ENCODE peak calls at places on chromosome 12, in five cellular contexts. Z is cardiac muscle cell, E is ovary, Q is mucosa of descending colon, V is fibroblast of pulmonary artery. O is an unnamed sample.

GRCh38 chr12:116933101-116933500 is 22.4 kb downstream of the FBXW8 start:
- DNase-seq in Z (no peak), E (no peak), Q (no peak), V (no peak), O (no peak)

GRCh38 chr12:12823308-12823707 is 10.2 kb downstream of the DDX47 start:
- DNase-seq in Z (no peak), E (no peak), Q (no peak), V (peak), O (no peak)

GRCh38 chr12:25854991-25855390 is 103.5 kb upstream of the RASSF8 start:
- DNase-seq in Z (no peak), E (no peak), Q (no peak), V (no peak), O (no peak)

GRCh38 chr12:97639702-97640101 is 177.1 kb downstream of the RMST start:
- DNase-seq in Z (no peak), E (no peak), Q (no peak), V (no peak), O (no peak)

GRCh38 chr12:45235087-45236025 is 19.5 kb downstream of the ANO6 start:
- DNase-seq in Z (no peak), E (no peak), Q (no peak), V (peak), O (peak)

GRCh38 chr12:102917026-102917787 is at the start of gene PAH:
- DNase-seq in Z (peak), E (no peak), Q (peak), V (no peak), O (peak)

GRCh38 chr12:108618079-108618952 is 15.4 kb downstream of the SELPLG start:
- DNase-seq in Z (peak), E (peak), Q (peak), V (peak), O (peak)

GRCh38 chr12:110337912-110338710 is 57.1 kb downstream of the ATP2A2 start:
- DNase-seq in Z (no peak), E (no peak), Q (no peak), V (no peak), O (no peak)

GRCh38 chr12:24679135-24679534 is 269.8 kb downstream of the BCAT1 start:
- DNase-seq in Z (no peak), E (no peak), Q (no peak), V (peak), O (no peak)

GRCh38 chr12:80877706-80878384 is 59.9 kb downstream of the LIN7A start:
- DNase-seq in Z (peak), E (no peak), Q (no peak), V (no peak), O (no peak)

GRCh38 chr12:61654698-61655097 is 605.5 kb upstream of the USP15 start:
- DNase-seq in Z (no peak), E (no peak), Q (no peak), V (no peak), O (no peak)

GRCh38 chr12:132475304-132476037 is 14.5 kb upstream of the FBRSL1 start:
- DNase-seq in Z (no peak), E (no peak), Q (peak), V (no peak), O (no peak)

GRCh38 chr12:13196302-13196921 is at the start of gene EMP1:
- DNase-seq in Z (no peak), E (peak), Q (peak), V (peak), O (peak)

GRCh38 chr12:102879144-102879763 is 37.8 kb downstream of the PAH start:
- DNase-seq in Z (peak), E (no peak), Q (peak), V (peak), O (no peak)

GRCh38 chr12:69442894-69443293 is 27.3 kb upstream of the FRS2 start:
- DNase-seq in Z (no peak), E (no peak), Q (no peak), V (peak), O (no peak)

GRCh38 chr12:5904969-5905368 is 40.1 kb downstream of the ANO2 start:
- DNase-seq in Z (no peak), E (no peak), Q (no peak), V (no peak), O (peak)

GRCh38 chr12:99522456-99522855 is 125.1 kb upstream of the GARIN6 start:
- DNase-seq in Z (no peak), E (no peak), Q (no peak), V (no peak), O (no peak)

GRCh38 chr12:89244536-89244935 is 107.8 kb downstream of the DUSP6 start:
- DNase-seq in Z (no peak), E (no peak), Q (no peak), V (peak), O (no peak)

GRCh38 chr12:55845349-55845748 is 2.6 kb upstream of the MMP19 start:
- DNase-seq in Z (no peak), E (no peak), Q (no peak), V (no peak), O (no peak)

GRCh38 chr12:54356951-54357356 is 7.3 kb downstream of the GPR84 start:
- DNase-seq in Z (no peak), E (no peak), Q (no peak), V (no peak), O (no peak)

GRCh38 chr12:52708010-52708409 is 4.7 kb upstream of the KRT77 start:
- DNase-seq in Z (no peak), E (no peak), Q (no peak), V (no peak), O (no peak)

GRCh38 chr12:15558915-15559528 is 230.2 kb downstream of the EPS8 start:
- DNase-seq in Z (no peak), E (no peak), Q (no peak), V (peak), O (no peak)

GRCh38 chr12:10174986-10175614 is 3.2 kb upstream of the OLR1 start:
- DNase-seq in Z (no peak), E (no peak), Q (no peak), V (no peak), O (no peak)

GRCh38 chr12:3107071-3107583 is 29.9 kb downstream of the TSPAN9 start:
- DNase-seq in Z (no peak), E (peak), Q (no peak), V (peak), O (no peak)

GRCh38 chr12:27973487-27973890 is 956 bp upstream of the PTHLH start:
- DNase-seq in Z (no peak), E (no peak), Q (no peak), V (no peak), O (no peak)

GRCh38 chr12:53452159-53453077 is 516 bp downstream of the PCBP2 start:
- DNase-seq in Z (peak), E (peak), Q (peak), V (peak), O (peak)

GRCh38 chr12:85280138-85280983 is at the start of gene ALX1:
- DNase-seq in Z (peak), E (peak), Q (peak), V (peak), O (no peak)

GRCh38 chr12:27398466-27398865 is 48.1 kb upstream of the SMCO2 start:
- DNase-seq in Z (no peak), E (no peak), Q (no peak), V (no peak), O (no peak)

GRCh38 chr12:113239811-113240331 is 18.6 kb downstream of the TPCN1 start:
- DNase-seq in Z (peak), E (peak), Q (peak), V (no peak), O (peak)

GRCh38 chr12:19058235-19059021 is 71.1 kb upstream of the PLEKHA5 start:
- DNase-seq in Z (no peak), E (no peak), Q (no peak), V (peak), O (no peak)

GRCh38 chr12:31906581-31907286 is 52.5 kb upstream of the RESF1 start:
- DNase-seq in Z (no peak), E (no peak), Q (no peak), V (peak), O (no peak)

GRCh38 chr12:60266381-60266852 is 670.6 kb downstream of the SLC16A7 start:
- DNase-seq in Z (no peak), E (no peak), Q (no peak), V (peak), O (no peak)

GRCh38 chr12:75850751-75851462 is 180.7 kb downstream of the PHLDA1 start:
- DNase-seq in Z (no peak), E (no peak), Q (peak), V (peak), O (no peak)

GRCh38 chr12:82383930-82384513 is 25.7 kb downstream of the METTL25 start:
- DNase-seq in Z (peak), E (no peak), Q (peak), V (peak), O (no peak)

GRCh38 chr12:71061451-71061850 is 96.3 kb downstream of the TSPAN8 start:
- DNase-seq in Z (no peak), E (no peak), Q (no peak), V (no peak), O (no peak)

GRCh38 chr12:53073881-53074280 is 5.3 kb downstream of the SPRYD3 start:
- DNase-seq in Z (no peak), E (no peak), Q (no peak), V (no peak), O (peak)

GRCh38 chr12:99450231-99450630 is 197.3 kb upstream of the GARIN6 start:
- DNase-seq in Z (no peak), E (no peak), Q (no peak), V (no peak), O (no peak)

GRCh38 chr12:29714966-29715365 is 68.8 kb downstream of the TMTC1 start:
- DNase-seq in Z (no peak), E (no peak), Q (no peak), V (no peak), O (no peak)

GRCh38 chr12:29769162-29769820 is 14.5 kb downstream of the TMTC1 start:
- DNase-seq in Z (no peak), E (no peak), Q (peak), V (peak), O (no peak)

GRCh38 chr12:25497021-25497420 is 56.1 kb downstream of the LMNTD1 start:
- DNase-seq in Z (no peak), E (no peak), Q (no peak), V (no peak), O (peak)

GRCh38 chr12:124745891-124746570 is 117.6 kb downstream of the SCARB1 start:
- DNase-seq in Z (peak), E (peak), Q (peak), V (peak), O (peak)

GRCh38 chr12:124744273-124744640 is 119.4 kb downstream of the SCARB1 start:
- DNase-seq in Z (no peak), E (no peak), Q (no peak), V (no peak), O (no peak)

GRCh38 chr12:124746649-124747425 is 116.8 kb downstream of the SCARB1 start:
- DNase-seq in Z (no peak), E (no peak), Q (no peak), V (no peak), O (no peak)

GRCh38 chr12:124744659-124745467 is 118.8 kb downstream of the SCARB1 start:
- DNase-seq in Z (no peak), E (no peak), Q (no peak), V (no peak), O (no peak)

GRCh38 chr12:124745468-124745890 is 118.2 kb downstream of the SCARB1 start:
- DNase-seq in Z (no peak), E (no peak), Q (no peak), V (no peak), O (no peak)
- H3K4me3 ChIP-seq in Z (no peak), E (no peak), Q (no peak), V (peak), O (no peak)

DNA sequence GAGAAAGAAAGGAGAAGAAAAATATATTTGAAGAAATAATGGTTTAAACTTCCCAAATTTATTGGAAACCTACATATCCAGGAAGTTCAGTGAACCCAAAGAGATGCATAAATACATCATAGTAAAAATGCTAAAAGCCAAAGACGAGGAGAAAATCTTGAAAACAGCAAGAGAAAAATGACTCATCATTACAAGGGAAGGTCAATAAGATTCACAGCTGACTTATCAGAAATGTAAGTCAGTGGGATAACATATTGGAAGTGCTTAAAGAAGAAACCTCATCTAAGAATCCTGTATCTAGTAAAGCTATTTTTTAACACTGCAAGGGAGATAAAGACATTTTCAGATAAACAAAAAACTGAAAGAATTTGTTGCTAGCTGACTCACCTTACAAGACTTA is 19.9 kb downstream of the RIC8B start:
- DNase-seq in Z (no peak), E (no peak), Q (no peak), V (no peak), O (no peak)
- TF ChIP-seq CTCF in Z (no peak), E (no peak), Q (no peak), V (no peak), O (no peak)

DNA sequence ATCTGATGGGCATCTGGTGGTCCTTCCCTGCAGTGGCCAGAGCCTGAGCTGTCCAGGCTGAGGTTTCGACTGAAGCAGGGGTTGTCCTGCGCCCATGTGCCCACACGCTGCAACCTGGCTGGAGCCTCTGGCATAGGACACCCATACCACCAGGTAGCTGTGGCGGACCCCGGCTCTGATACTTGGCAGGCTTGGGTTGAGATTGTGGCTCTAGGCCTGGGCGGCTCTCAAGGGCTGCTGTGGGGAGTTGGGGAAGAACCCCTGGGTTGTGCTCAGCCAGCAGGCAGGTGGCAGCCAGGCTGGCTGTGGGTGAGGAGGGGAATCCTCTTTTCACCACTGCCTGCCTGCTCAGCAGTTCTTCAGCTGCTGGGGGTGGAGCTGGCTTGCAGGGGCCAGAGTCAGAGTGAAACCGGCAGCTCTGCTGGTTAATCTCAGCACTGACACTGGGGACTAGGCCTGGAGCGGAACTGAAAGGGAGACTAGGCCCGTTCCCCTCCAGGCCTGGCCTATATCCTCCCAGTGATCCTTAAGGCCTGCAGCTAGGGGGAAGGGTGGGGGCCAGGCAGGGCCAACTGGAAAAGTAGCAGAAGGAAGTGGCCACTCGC is 39.1 kb downstream of the SH2B3 start:
- DNase-seq in Z (peak), E (no peak), Q (peak), V (peak), O (peak)
- H3K4me3 ChIP-seq in Z (no peak), E (no peak), Q (no peak), V (no peak), O (no peak)

GRCh38 chr12:120432772-120433525 is 5.0 kb upstream of the COX6A1 start:
- DNase-seq in Z (no peak), E (no peak), Q (no peak), V (no peak), O (no peak)

GRCh38 chr12:120439646-120440247 is 1.8 kb downstream of the COX6A1 start:
- DNase-seq in Z (peak), E (no peak), Q (peak), V (peak), O (no peak)

GRCh38 chr12:120438495-120439198 is 734 bp downstream of the COX6A1 start:
- DNase-seq in Z (no peak), E (no peak), Q (no peak), V (no peak), O (no peak)

GRCh38 chr12:120437735-120438494 is at the start of gene COX6A1:
- DNase-seq in Z (peak), E (peak), Q (peak), V (peak), O (peak)
- TF ChIP-seq CTCF in Z (no peak), E (no peak), Q (peak), V (no peak), O (no peak)

GRCh38 chr12:57430117-57430930 is 519 bp downstream of the R3HDM2 start:
- DNase-seq in Z (peak), E (peak), Q (peak), V (peak), O (peak)
- H3K4me3 ChIP-seq in Z (peak), E (peak), Q (peak), V (peak), O (peak)

O was measured in lower leg skin.